ENCODE peak calls at places on chromosome 1, in four cellular contexts. K is PC-9; B is activated CD4-positive, alpha-beta T cell treated with anti-CD3 and anti-CD28 coated beads for 24 hours; Q is thoracic aorta. F is an unnamed sample.

GRCh38 chr1:243582321-243582720 is 267.7 kb downstream of the AKT3 start:
- DNase-seq in K (no peak), B (no peak), Q (no peak), F (no peak)

GRCh38 chr1:118247593-118247992 is 62.6 kb upstream of the SPAG17 start:
- DNase-seq in K (no peak), B (no peak), Q (no peak), F (no peak)

GRCh38 chr1:187871177-187871576 is 1042.4 kb downstream of the PLA2G4A start:
- DNase-seq in K (no peak), B (no peak), Q (no peak), F (no peak)

GRCh38 chr1:222331340-222331739 is 216.6 kb downstream of the HHIPL2 start:
- DNase-seq in K (no peak), B (no peak), Q (no peak), F (no peak)

GRCh38 chr1:26786437-26787380 is 1.0 kb upstream of the PIGV start:
- DNase-seq in K (peak), B (no peak), Q (peak), F (peak)

GRCh38 chr1:31857863-31858262 is 42.0 kb upstream of the SPOCD1 start:
- DNase-seq in K (no peak), B (no peak), Q (no peak), F (no peak)

GRCh38 chr1:52792002-52792401 is 50.6 kb upstream of the ZYG11A start:
- DNase-seq in K (no peak), B (no peak), Q (no peak), F (no peak)

GRCh38 chr1:9105336-9105867 is 23.5 kb downstream of the GPR157 start:
- DNase-seq in K (no peak), B (no peak), Q (no peak), F (peak)

GRCh38 chr1:235207202-235207565 is 46.1 kb upstream of the RBM34 start:
- DNase-seq in K (no peak), B (peak), Q (no peak), F (no peak)

GRCh38 chr1:3907031-3907534 is 7.0 kb upstream of the C1orf174 start:
- DNase-seq in K (no peak), B (peak), Q (no peak), F (no peak)

GRCh38 chr1:110292327-110292741 is 46.8 kb upstream of the RBM15 start:
- DNase-seq in K (peak), B (no peak), Q (no peak), F (no peak)

GRCh38 chr1:150536836-150537731 is 12.1 kb upstream of the ADAMTSL4 start:
- DNase-seq in K (peak), B (no peak), Q (no peak), F (peak)

GRCh38 chr1:76843821-76844448 is 23.3 kb upstream of the ST6GALNAC5 start:
- DNase-seq in K (no peak), B (no peak), Q (no peak), F (no peak)

GRCh38 chr1:171219751-171220385 is 28.4 kb upstream of the FMO1 start:
- DNase-seq in K (no peak), B (no peak), Q (no peak), F (no peak)

GRCh38 chr1:24874611-24875225 is 55.4 kb downstream of the RUNX3 start:
- DNase-seq in K (no peak), B (no peak), Q (no peak), F (no peak)

GRCh38 chr1:45979778-45980176 is 152.7 kb downstream of the PIK3R3 start:
- DNase-seq in K (no peak), B (no peak), Q (no peak), F (no peak)

GRCh38 chr1:166166701-166167394 is at the start of gene FAM78B:
- DNase-seq in K (no peak), B (peak), Q (no peak), F (peak)

GRCh38 chr1:218209351-218209861 is 75.7 kb upstream of the RRP15 start:
- DNase-seq in K (peak), B (no peak), Q (no peak), F (no peak)

GRCh38 chr1:165899461-165899941 is 72.1 kb downstream of the UCK2 start:
- DNase-seq in K (no peak), B (no peak), Q (no peak), F (no peak)

GRCh38 chr1:207987164-207987563 is 76.2 kb upstream of the CD34 start:
- DNase-seq in K (no peak), B (no peak), Q (no peak), F (no peak)

GRCh38 chr1:159935719-159936283 is 9.6 kb downstream of the IGSF9 start:
- DNase-seq in K (no peak), B (no peak), Q (no peak), F (no peak)

GRCh38 chr1:212633144-212633543 is 24.6 kb downstream of the ATF3 start:
- DNase-seq in K (no peak), B (no peak), Q (no peak), F (no peak)

GRCh38 chr1:54811739-54812655 is 10.9 kb upstream of the TTC22 start:
- DNase-seq in K (peak), B (no peak), Q (no peak), F (no peak)